ENCODE peak calls at places on chromosome 15, in five cellular contexts. One of them, this sample, is unnamed.
A peak's percentile ranks its signal among the peaks of the same experiment; 100 is the strongest.

GRCh38 chr15:29776859-29777258 is 45.4 kb downstream of the TJP1 start:
- DNase-seq in IMR-90: no peak
- DNase-seq in MM.1S: no peak
- DNase-seq in Karpas-422: no peak
- DNase-seq in HepG2: peak; percentile 4
- DNase-seq in this sample: no peak

GRCh38 chr15:59676565-59676964 is 12.6 kb downstream of the BNIP2 start:
- DNase-seq in IMR-90: no peak
- DNase-seq in MM.1S: no peak
- DNase-seq in Karpas-422: no peak
- DNase-seq in HepG2: no peak
- DNase-seq in this sample: no peak

GRCh38 chr15:99433757-99434211 is 132.0 kb upstream of the MEF2A start:
- DNase-seq in IMR-90: no peak
- DNase-seq in MM.1S: no peak
- DNase-seq in Karpas-422: no peak
- DNase-seq in HepG2: no peak
- DNase-seq in this sample: no peak

GRCh38 chr15:70504305-70504951 is 258.9 kb downstream of the UACA start:
- DNase-seq in IMR-90: peak; percentile 55
- DNase-seq in MM.1S: peak; percentile 96
- DNase-seq in Karpas-422: peak; percentile 89
- DNase-seq in HepG2: no peak
- DNase-seq in this sample: peak; percentile 41

GRCh38 chr15:31365655-31366127 is 39.1 kb downstream of the KLF13 start:
- DNase-seq in IMR-90: peak; percentile 72
- DNase-seq in MM.1S: no peak
- DNase-seq in Karpas-422: peak; percentile 84
- DNase-seq in HepG2: no peak
- DNase-seq in this sample: peak; percentile 90

GRCh38 chr15:28985691-28986090 is 99.9 kb downstream of the APBA2 start:
- DNase-seq in IMR-90: no peak
- DNase-seq in MM.1S: no peak
- DNase-seq in Karpas-422: no peak
- DNase-seq in HepG2: no peak
- DNase-seq in this sample: no peak

GRCh38 chr15:30985081-30985531 is 6.3 kb downstream of the MTMR10 start:
- DNase-seq in IMR-90: peak; percentile 20
- DNase-seq in MM.1S: no peak
- DNase-seq in Karpas-422: no peak
- DNase-seq in HepG2: no peak
- DNase-seq in this sample: no peak

GRCh38 chr15:88744548-88745020 is 58.7 kb upstream of the ACAN start:
- DNase-seq in IMR-90: no peak
- DNase-seq in MM.1S: no peak
- DNase-seq in Karpas-422: no peak
- DNase-seq in HepG2: no peak
- DNase-seq in this sample: no peak

GRCh38 chr15:90143176-90143655 is 40.9 kb upstream of the IDH2 start:
- DNase-seq in IMR-90: peak; percentile 33
- DNase-seq in MM.1S: peak; percentile 70
- DNase-seq in Karpas-422: peak; percentile 89
- DNase-seq in HepG2: no peak
- DNase-seq in this sample: peak; percentile 86

GRCh38 chr15:41031232-41032078 is 78.2 kb downstream of the CHAC1 start:
- DNase-seq in IMR-90: no peak
- DNase-seq in MM.1S: no peak
- DNase-seq in Karpas-422: no peak
- DNase-seq in HepG2: no peak
- DNase-seq in this sample: no peak

GRCh38 chr15:56719774-56720555 is 13.3 kb downstream of the ZNF280D start:
- DNase-seq in IMR-90: no peak
- DNase-seq in MM.1S: no peak
- DNase-seq in Karpas-422: peak; percentile 62
- DNase-seq in HepG2: no peak
- DNase-seq in this sample: no peak

GRCh38 chr15:52262364-52262763 is 33.2 kb downstream of the MYO5C start:
- DNase-seq in IMR-90: no peak
- DNase-seq in MM.1S: no peak
- DNase-seq in Karpas-422: no peak
- DNase-seq in HepG2: no peak
- DNase-seq in this sample: no peak

GRCh38 chr15:80871801-80872327 is 92.7 kb downstream of the CEMIP start:
- DNase-seq in IMR-90: no peak
- DNase-seq in MM.1S: no peak
- DNase-seq in Karpas-422: no peak
- DNase-seq in HepG2: no peak
- DNase-seq in this sample: no peak

GRCh38 chr15:76935620-76936019 is 4.1 kb downstream of the RCN2 start:
- DNase-seq in IMR-90: no peak
- DNase-seq in MM.1S: no peak
- DNase-seq in Karpas-422: no peak
- DNase-seq in HepG2: no peak
- DNase-seq in this sample: no peak

GRCh38 chr15:36589971-36590370 is 10.5 kb downstream of the CDIN1 start:
- DNase-seq in IMR-90: peak; percentile 50
- DNase-seq in MM.1S: no peak
- DNase-seq in Karpas-422: no peak
- DNase-seq in HepG2: no peak
- DNase-seq in this sample: no peak

GRCh38 chr15:80778964-80779657 is at the start of gene CEMIP:
- DNase-seq in IMR-90: peak; percentile 76
- DNase-seq in MM.1S: peak; percentile 73
- DNase-seq in Karpas-422: no peak
- DNase-seq in HepG2: peak; percentile 71
- DNase-seq in this sample: peak; percentile 84

GRCh38 chr15:58247803-58248503 is 109.8 kb downstream of the AQP9 start:
- DNase-seq in IMR-90: peak; percentile 25
- DNase-seq in MM.1S: no peak
- DNase-seq in Karpas-422: no peak
- DNase-seq in HepG2: no peak
- DNase-seq in this sample: peak; percentile 27

GRCh38 chr15:101520395-101520794 is 30.9 kb upstream of the PCSK6 start:
- DNase-seq in IMR-90: no peak
- DNase-seq in MM.1S: no peak
- DNase-seq in Karpas-422: no peak
- DNase-seq in HepG2: no peak
- DNase-seq in this sample: no peak

GRCh38 chr15:65110676-65111292 is 4.2 kb downstream of the UBAP1L start:
- DNase-seq in IMR-90: peak; percentile 92
- DNase-seq in MM.1S: no peak
- DNase-seq in Karpas-422: no peak
- DNase-seq in HepG2: no peak
- DNase-seq in this sample: no peak

GRCh38 chr15:70140543-70141375 is 43.0 kb upstream of the TLE3 start:
- DNase-seq in IMR-90: peak; percentile 57
- DNase-seq in MM.1S: peak; percentile 10
- DNase-seq in Karpas-422: no peak
- DNase-seq in HepG2: peak; percentile 94
- DNase-seq in this sample: no peak

GRCh38 chr15:81419304-81419943 is 45.4 kb upstream of the TMC3 start:
- DNase-seq in IMR-90: peak; percentile 79
- DNase-seq in MM.1S: no peak
- DNase-seq in Karpas-422: no peak
- DNase-seq in HepG2: no peak
- DNase-seq in this sample: no peak

GRCh38 chr15:63380151-63380827 is 1.4 kb downstream of the CA12 start:
- DNase-seq in IMR-90: no peak
- DNase-seq in MM.1S: no peak
- DNase-seq in Karpas-422: no peak
- DNase-seq in HepG2: no peak
- DNase-seq in this sample: no peak

GRCh38 chr15:58401991-58402649 is 29.7 kb upstream of the LIPC start:
- DNase-seq in IMR-90: no peak
- DNase-seq in MM.1S: no peak
- DNase-seq in Karpas-422: no peak
- DNase-seq in HepG2: no peak
- DNase-seq in this sample: no peak

GRCh38 chr15:57334257-57334656 is 42.0 kb upstream of the CGNL1 start:
- DNase-seq in IMR-90: peak; percentile 31
- DNase-seq in MM.1S: no peak
- DNase-seq in Karpas-422: no peak
- DNase-seq in HepG2: no peak
- DNase-seq in this sample: no peak

GRCh38 chr15:44663410-44664272 is at the start of gene SPG11:
- DNase-seq in IMR-90: peak; percentile 97
- DNase-seq in MM.1S: peak; percentile 99
- DNase-seq in Karpas-422: peak; percentile 99
- DNase-seq in HepG2: peak; percentile 96
- DNase-seq in this sample: peak; percentile 99
- H3K9ac ChIP-seq in IMR-90: peak within 1 kb of the TSS; percentile 73
- H3K9ac ChIP-seq in MM.1S: peak within 1 kb of the TSS; percentile 94
- H3K9ac ChIP-seq in Karpas-422: peak within 1 kb of the TSS; percentile 96
- H3K9ac ChIP-seq in HepG2: peak within 1 kb of the TSS; percentile 87
- H3K9ac ChIP-seq in this sample: peak within 1 kb of the TSS; percentile 99

GRCh38 chr15:84980196-84981053 is 1.2 kb upstream of the PDE8A start:
- DNase-seq in IMR-90: peak; percentile 74
- DNase-seq in MM.1S: peak; percentile 86
- DNase-seq in Karpas-422: peak; percentile 88
- DNase-seq in HepG2: peak; percentile 75
- DNase-seq in this sample: peak; percentile 93

GRCh38 chr15:84981711-84982300 is at the start of gene PDE8A:
- DNase-seq in IMR-90: peak; percentile 31
- DNase-seq in MM.1S: peak; percentile 21
- DNase-seq in Karpas-422: no peak
- DNase-seq in HepG2: no peak
- DNase-seq in this sample: no peak

GRCh38 chr15:84982301-84982920 is 755 bp downstream of the PDE8A start:
- DNase-seq in IMR-90: peak; percentile 18
- DNase-seq in MM.1S: no peak
- DNase-seq in Karpas-422: no peak
- DNase-seq in HepG2: peak; percentile 70
- DNase-seq in this sample: peak; percentile 77

GRCh38 chr15:84981054-84981710 is 474 bp upstream of the PDE8A start:
- DNase-seq in IMR-90: peak; percentile 96
- DNase-seq in MM.1S: peak; percentile 98
- DNase-seq in Karpas-422: peak; percentile 97
- DNase-seq in HepG2: peak; percentile 89
- DNase-seq in this sample: peak; percentile 94

GRCh38 chr15:84979651-84980050 is 2.0 kb upstream of the PDE8A start:
- DNase-seq in IMR-90: no peak
- DNase-seq in MM.1S: no peak
- DNase-seq in Karpas-422: no peak
- DNase-seq in HepG2: no peak
- DNase-seq in this sample: peak; percentile 55
- H3K9ac ChIP-seq in IMR-90: no peak overlapping the region
- H3K9ac ChIP-seq in MM.1S: no peak overlapping the region
- H3K9ac ChIP-seq in Karpas-422: no peak overlapping the region
- H3K9ac ChIP-seq in HepG2: peak overlapping the region; percentile 82
- H3K9ac ChIP-seq in this sample: peak overlapping the region; percentile 75

DNA sequence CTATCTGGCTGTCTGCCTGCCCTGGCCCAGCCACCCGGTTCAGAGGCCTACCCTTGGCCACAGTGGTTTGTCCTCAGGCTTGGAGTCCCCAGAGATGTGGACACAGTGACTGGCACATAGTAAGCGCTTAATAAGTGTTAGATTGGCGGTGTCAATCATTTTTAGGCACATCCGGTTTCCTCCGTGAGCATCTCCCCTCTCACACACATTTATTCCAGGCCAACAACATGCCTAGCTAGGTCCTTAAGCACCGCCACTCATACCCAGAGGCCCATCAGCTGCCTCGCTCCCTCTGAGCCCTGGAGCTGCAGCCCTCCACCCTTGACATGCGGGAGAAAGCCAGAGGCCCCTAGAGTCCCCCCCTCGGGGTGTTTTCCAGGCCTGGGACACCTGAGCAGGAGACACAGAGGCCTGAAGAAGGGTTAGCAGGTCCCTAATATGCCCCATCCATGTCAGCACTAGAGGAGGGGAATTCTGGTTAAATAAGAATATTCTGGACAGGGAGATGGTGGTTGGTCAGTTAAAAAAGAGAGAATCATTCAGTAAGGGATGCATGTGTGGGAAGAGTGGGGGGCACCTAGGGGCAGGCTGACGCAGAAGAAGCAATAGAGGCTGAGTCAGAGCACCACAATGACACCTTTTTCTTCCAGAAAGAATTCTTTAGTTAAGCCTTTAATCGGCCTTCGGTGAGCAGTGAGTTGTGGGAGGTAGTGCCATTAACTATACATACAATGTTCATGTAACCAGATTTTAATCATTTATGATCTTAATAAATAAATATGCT is 22.3 kb downstream of the NR2F2 start:
- DNase-seq in IMR-90: peak; percentile 81
- DNase-seq in MM.1S: no peak
- DNase-seq in Karpas-422: no peak
- DNase-seq in HepG2: no peak
- DNase-seq in this sample: no peak
- H3K9ac ChIP-seq in IMR-90: no peak overlapping the region
- H3K9ac ChIP-seq in MM.1S: no peak overlapping the region
- H3K9ac ChIP-seq in Karpas-422: no peak overlapping the region
- H3K9ac ChIP-seq in HepG2: no peak overlapping the region
- H3K9ac ChIP-seq in this sample: no peak overlapping the region

GRCh38 chr15:74780983-74781672 is 752 bp upstream of the CSK start:
- DNase-seq in IMR-90: peak; percentile 28
- DNase-seq in MM.1S: peak; percentile 83
- DNase-seq in Karpas-422: peak; percentile 86
- DNase-seq in HepG2: no peak
- DNase-seq in this sample: peak; percentile 51

GRCh38 chr15:74779162-74779648 is 2.7 kb upstream of the CSK start:
- DNase-seq in IMR-90: no peak
- DNase-seq in MM.1S: no peak
- DNase-seq in Karpas-422: peak; percentile 75
- DNase-seq in HepG2: no peak
- DNase-seq in this sample: peak; percentile 18

GRCh38 chr15:74781673-74782595 is at the start of gene CSK:
- DNase-seq in IMR-90: peak; percentile 51
- DNase-seq in MM.1S: peak; percentile 83
- DNase-seq in Karpas-422: peak; percentile 96
- DNase-seq in HepG2: no peak
- DNase-seq in this sample: peak; percentile 75

GRCh38 chr15:74778599-74778970 is 3.3 kb upstream of the CSK start:
- DNase-seq in IMR-90: no peak
- DNase-seq in MM.1S: no peak
- DNase-seq in Karpas-422: peak; percentile 64
- DNase-seq in HepG2: no peak
- DNase-seq in this sample: peak; percentile 19

DNA sequence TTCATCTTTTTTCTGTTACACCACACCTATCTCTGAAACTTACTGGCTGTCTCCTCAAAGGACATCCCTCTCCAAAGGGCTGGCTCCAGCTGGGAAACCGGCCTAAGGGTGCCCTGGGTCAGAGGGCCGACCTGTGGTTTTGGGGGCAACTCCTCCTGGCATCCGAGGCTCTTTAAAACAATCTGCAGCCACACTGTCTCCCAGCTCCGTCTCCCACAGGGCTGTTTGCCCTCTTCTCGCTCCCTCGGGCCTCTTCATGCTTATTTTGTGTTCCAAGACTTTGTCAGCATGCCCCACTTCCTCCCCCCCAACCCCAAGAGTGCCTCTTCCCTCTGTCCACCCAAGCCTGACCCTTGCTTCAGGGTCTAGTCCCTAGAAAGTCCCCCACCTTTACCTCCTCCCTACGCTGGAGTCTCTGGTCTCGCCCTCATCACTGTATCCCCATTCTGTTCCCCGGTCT is 1.3 kb upstream of the CSK start:
- DNase-seq in IMR-90: no peak
- DNase-seq in MM.1S: no peak
- DNase-seq in Karpas-422: no peak
- DNase-seq in HepG2: no peak
- DNase-seq in this sample: no peak
- H3K9ac ChIP-seq in IMR-90: no peak overlapping the region
- H3K9ac ChIP-seq in MM.1S: peak overlapping the region; percentile 70
- H3K9ac ChIP-seq in Karpas-422: peak overlapping the region; percentile 98
- H3K9ac ChIP-seq in HepG2: peak overlapping the region; percentile 3
- H3K9ac ChIP-seq in this sample: peak overlapping the region; percentile 60

This sample was measured in colonic mucosa.